ENCODE peak calls at places on chromosomes 2 and 18, in five cellular contexts. V is astrocyte, Q is Peyer's patch, W is heart right ventricle, O is colonic mucosa. S is an unnamed sample.

GRCh38 chr18:62937065-62937464 is 221.7 kb downstream of the PHLPP1 start:
- DNase-seq in Q (no peak), W (no peak), V (no peak), O (no peak), S (peak; percentile 65)

GRCh38 chr2:137872577-137872976 is 91.7 kb upstream of the HNMT start:
- DNase-seq in Q (no peak), W (no peak), V (no peak), O (no peak), S (no peak)

GRCh38 chr2:138507267-138507666 is 5.7 kb downstream of the SPOPL start:
- DNase-seq in V (no peak), W (no peak), O (no peak), Q (no peak), S (no peak)

GRCh38 chr18:69031571-69032451 is 233.9 kb downstream of the CCDC102B start:
- DNase-seq in Q (no peak), V (no peak), W (no peak), O (no peak), S (no peak)

GRCh38 chr2:105888625-105889024 is 143.9 kb downstream of the NCK2 start:
- DNase-seq in W (no peak), Q (no peak), V (no peak), O (no peak), S (no peak)

GRCh38 chr18:43744960-43745740 is 467.9 kb upstream of the SYT4 start:
- DNase-seq in V (no peak), W (no peak), Q (no peak), O (no peak), S (no peak)

GRCh38 chr2:56580242-56580641 is 396.5 kb downstream of the CCDC85A start:
- DNase-seq in O (no peak), W (no peak), Q (no peak), V (peak; percentile 90), S (peak; percentile 75)

GRCh38 chr18:31161757-31162418 is 768 bp downstream of the DSC1 start:
- DNase-seq in W (no peak), Q (no peak), O (no peak), V (peak; percentile 53), S (no peak)

GRCh38 chr2:68870215-68870614 is 982 bp downstream of the BMP10 start:
- DNase-seq in O (no peak), V (no peak), W (no peak), Q (no peak), S (no peak)

GRCh38 chr2:241511091-241511741 is 2.8 kb upstream of the STK25 start:
- DNase-seq in O (no peak), V (no peak), Q (no peak), W (no peak), S (no peak)

DNA sequence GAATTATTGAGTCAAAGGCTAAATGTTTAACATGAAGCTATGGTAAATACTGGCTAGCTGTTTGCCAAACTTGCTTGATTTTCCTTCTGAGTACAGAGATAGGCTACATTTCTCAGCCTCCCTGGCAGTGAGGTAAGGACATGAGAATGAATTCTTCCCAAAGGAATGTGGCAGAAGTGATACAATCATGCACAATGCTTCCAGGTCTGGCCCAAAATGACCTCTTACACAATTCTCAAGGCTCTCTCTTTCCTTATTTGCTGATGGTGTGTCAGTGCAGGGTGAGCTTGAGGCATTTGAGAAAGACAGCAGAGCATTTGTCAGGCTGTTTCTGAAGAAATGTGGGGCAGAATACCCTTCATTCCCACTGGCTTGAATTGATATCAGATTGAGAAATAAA is 95.6 kb upstream of the NABP1 start:
- DNase-seq in O (no peak), W (no peak), Q (no peak), V (peak; percentile 75), S (peak; percentile 54)
- H3K4me1 ChIP-seq in O (no peaks in the 10 kb centered on the region), W (no peaks in the 10 kb centered on the region), Q (no peaks in the 10 kb centered on the region), V (no peaks in the 10 kb centered on the region), S (peaks cover 22% of the 10 kb centered on the region)

GRCh38 chr18:79394438-79395307 is 1.1 kb upstream of the NFATC1 start:
- DNase-seq in Q (peak; percentile 63), V (peak; percentile 36), O (no peak), W (peak; percentile 47), S (peak; percentile 82)
- H3K4me3 ChIP-seq in Q (peak overlapping the region; percentile 58), V (no peak overlapping the region), O (peak overlapping the region; percentile 40), W (peak overlapping the region; percentile 59), S (no peak overlapping the region)

DNA sequence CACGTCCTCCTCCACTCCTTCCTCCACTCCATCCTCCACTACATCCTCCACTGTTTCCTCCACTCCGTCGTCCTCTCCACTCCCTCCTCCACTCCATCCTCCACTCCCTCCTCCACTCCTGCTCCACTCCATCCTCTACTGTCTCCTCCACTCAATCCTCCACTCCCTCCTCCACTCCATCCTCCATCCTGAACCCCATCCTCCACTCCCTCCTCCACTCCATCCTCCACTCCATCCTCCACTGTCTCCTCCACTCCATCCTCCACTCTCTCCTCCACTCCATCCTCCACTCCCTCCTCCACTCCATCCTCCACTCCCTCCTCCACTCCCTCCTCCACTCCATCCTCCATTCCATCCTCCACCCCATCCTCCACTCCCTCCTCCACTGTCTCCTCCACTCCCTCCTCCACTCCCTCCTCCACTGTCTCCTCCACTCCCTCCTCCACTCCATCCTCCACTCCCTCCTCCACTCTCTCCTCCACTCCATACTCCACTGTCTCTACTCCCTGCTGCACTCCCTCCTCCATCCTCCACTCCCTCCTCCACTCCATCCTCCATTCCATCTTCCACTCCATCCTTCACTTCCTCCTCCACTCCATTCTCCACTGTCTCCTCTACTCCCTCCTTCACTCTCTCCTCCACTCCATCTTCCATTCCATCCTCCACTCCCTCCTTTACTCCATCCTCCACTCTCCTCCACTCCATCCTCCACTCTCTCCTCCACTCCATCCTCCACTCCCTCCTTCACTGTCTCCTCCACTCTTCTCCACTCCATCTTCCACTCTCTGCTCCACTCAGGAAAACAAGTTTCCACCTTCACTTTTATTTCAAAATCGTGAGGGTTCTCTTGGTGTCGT is 14.3 kb upstream of the B3GNT7 start:
- DNase-seq in O (no peak), V (no peak), W (no peak), Q (no peak), S (no peak)
- H3K4me1 ChIP-seq in O (peaks cover 6% of the 10 kb centered on the region), V (peaks cover 7% of the 10 kb centered on the region), W (no peaks in the 10 kb centered on the region), Q (no peaks in the 10 kb centered on the region), S (no peaks in the 10 kb centered on the region)

DNA sequence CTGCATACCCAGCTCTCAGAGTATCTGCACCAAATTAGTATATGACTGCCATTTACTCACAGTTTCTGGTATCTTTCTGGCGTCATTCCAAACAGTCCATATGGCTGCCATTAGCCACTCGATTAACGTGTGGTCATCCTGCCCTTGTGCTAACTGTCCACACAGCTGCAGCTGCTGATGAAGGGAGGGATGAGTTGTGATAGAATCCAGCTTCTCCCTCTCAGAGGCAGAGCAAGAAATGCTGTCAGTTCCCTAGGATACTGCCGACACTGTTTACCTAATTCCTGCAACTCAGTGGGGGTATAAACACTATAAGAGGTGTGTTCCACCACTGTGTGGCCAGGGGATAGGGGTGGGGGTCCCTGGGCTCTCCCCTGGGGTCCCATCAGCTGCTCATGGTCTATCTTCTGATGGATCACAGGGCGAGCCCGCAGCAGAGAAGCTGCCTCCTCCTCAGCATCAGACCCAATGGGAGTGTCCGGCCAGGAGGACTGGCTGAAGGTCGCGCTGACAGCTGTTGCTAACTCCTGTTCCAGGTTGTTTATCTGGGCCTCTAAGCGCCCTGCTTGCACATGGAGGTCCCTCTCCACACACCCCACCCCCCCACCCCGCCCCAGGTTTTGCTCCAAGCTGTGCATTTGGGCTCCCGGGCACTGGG is 17.3 kb upstream of the KLHL23 start:
- DNase-seq in W (no peak), Q (peak; percentile 60), O (peak; percentile 65), V (peak; percentile 36), S (peak; percentile 56)
- H3K4me3 ChIP-seq in W (no peak overlapping the region), Q (peak overlapping the region; percentile 26), O (no peak overlapping the region), V (no peak overlapping the region), S (peak overlapping the region; percentile 68)

GRCh38 chr2:120917876-120918275 is 182.2 kb downstream of the GLI2 start:
- DNase-seq in Q (no peak), V (no peak), W (no peak), O (no peak), S (peak; percentile 39)

GRCh38 chr2:120919216-120919615 is 183.5 kb downstream of the GLI2 start:
- DNase-seq in O (no peak), V (no peak), Q (no peak), W (no peak), S (no peak)

GRCh38 chr2:120920438-120920814 is 184.8 kb downstream of the GLI2 start:
- DNase-seq in W (no peak), O (no peak), V (no peak), Q (no peak), S (no peak)

GRCh38 chr2:120921457-120921856 is 185.8 kb downstream of the GLI2 start:
- DNase-seq in V (no peak), W (no peak), Q (no peak), O (no peak), S (no peak)

GRCh38 chr2:120919771-120920437 is 184.2 kb downstream of the GLI2 start:
- DNase-seq in V (peak; percentile 80), O (no peak), Q (no peak), W (peak; percentile 44), S (peak; percentile 96)
- H3K4me1 ChIP-seq in V (peaks cover 35% of the 10 kb centered on the region), O (no peaks in the 10 kb centered on the region), Q (no peaks in the 10 kb centered on the region), W (peaks cover 12% of the 10 kb centered on the region), S (peaks cover 24% of the 10 kb centered on the region)

GRCh38 chr2:222291485-222291841 is 7.3 kb downstream of the PAX3 start:
- DNase-seq in W (no peak), V (no peak), O (no peak), Q (no peak), S (no peak)
- H3K4me3 ChIP-seq in W (no peak overlapping the region), V (peak overlapping the region; percentile 40), O (no peak overlapping the region), Q (no peak overlapping the region), S (no peak overlapping the region)

GRCh38 chr2:144472911-144473310 is 47.0 kb downstream of the ZEB2 start:
- DNase-seq in O (no peak), W (no peak), Q (no peak), V (no peak), S (no peak)

GRCh38 chr2:144470334-144470733 is 49.6 kb downstream of the ZEB2 start:
- DNase-seq in Q (no peak), W (no peak), O (no peak), V (no peak), S (no peak)

GRCh38 chr2:144472046-144472412 is 47.9 kb downstream of the ZEB2 start:
- DNase-seq in O (no peak), Q (no peak), W (no peak), V (no peak), S (no peak)

GRCh38 chr2:144470819-144471218 is 49.1 kb downstream of the ZEB2 start:
- DNase-seq in O (no peak), V (peak; percentile 33), W (no peak), Q (no peak), S (no peak)

DNA sequence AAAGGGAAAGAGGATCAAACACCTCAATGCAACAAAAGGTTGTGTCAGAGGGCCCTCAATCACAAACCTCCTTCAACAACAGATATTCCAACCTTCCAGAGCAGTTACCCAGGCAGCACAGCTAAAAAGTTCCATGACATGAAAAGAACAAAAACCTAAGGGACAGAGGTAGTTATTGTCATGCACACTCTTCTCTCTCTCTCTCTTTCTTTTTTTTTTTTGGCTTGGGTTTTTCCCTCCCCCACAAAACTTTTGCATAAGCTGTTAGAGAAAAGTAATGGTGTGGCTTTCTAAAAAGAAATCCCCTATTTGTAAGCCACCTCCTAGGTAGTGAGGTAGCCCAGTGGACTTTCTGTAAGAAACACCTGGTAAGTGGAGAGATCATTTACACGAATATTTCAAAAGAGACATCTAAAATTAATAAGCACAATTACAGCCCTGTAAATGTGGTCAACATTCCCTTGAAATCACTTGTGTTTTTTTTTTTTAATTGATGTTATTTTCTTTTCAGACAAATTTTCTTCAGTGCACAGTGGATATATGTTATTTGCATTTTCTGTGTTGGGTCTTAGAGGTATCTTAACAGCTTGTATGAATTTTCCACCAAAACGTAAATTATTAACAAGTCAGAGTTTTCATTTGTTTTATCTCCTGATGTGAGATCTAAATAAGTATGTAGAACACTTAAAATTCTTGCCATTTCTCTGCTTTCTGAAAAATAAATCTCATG is 48.4 kb downstream of the ZEB2 start:
- DNase-seq in W (no peak), V (no peak), Q (no peak), O (no peak), S (no peak)
- H3K4me1 ChIP-seq in W (peaks cover 22% of the 10 kb centered on the region), V (peaks cover 3% of the 10 kb centered on the region), Q (no peaks in the 10 kb centered on the region), O (peaks cover 5% of the 10 kb centered on the region), S (peaks cover 30% of the 10 kb centered on the region)